ENCODE peak calls at places on chromosomes 2 and 18, in eight cellular contexts. Y, F, X, V, O, H, B and W are unnamed samples.

GRCh38 chr18:50131591-50131990 is 63.4 kb downstream of the MYO5B start:
- DNase-seq in V (peak), Y (no peak), X (no peak), H (no peak), O (no peak), B (no peak), F (no peak), W (no peak)

GRCh38 chr2:64402876-64403275 is 51.1 kb upstream of the LGALSL start:
- DNase-seq in V (peak), X (no peak), H (peak), F (no peak), B (no peak), O (no peak), Y (peak), W (no peak)

GRCh38 chr2:10144771-10145518 is 22.4 kb downstream of the RRM2 start:
- DNase-seq in F (no peak), V (peak), Y (no peak), O (no peak), H (no peak), B (no peak), X (no peak), W (no peak)

GRCh38 chr2:105768961-105769452 is 24.3 kb downstream of the NCK2 start:
- DNase-seq in V (peak), F (no peak), X (peak), B (no peak), Y (peak), H (peak), O (no peak), W (peak)

GRCh38 chr2:119174216-119174992 is 15.9 kb upstream of the C1QL2 start:
- DNase-seq in H (peak), F (peak), V (peak), X (no peak), B (peak), O (no peak), Y (no peak), W (peak)

GRCh38 chr2:121898483-121898882 is 143.0 kb downstream of the TSN start:
- DNase-seq in F (no peak), V (no peak), B (no peak), X (peak), Y (peak), O (no peak), H (peak), W (no peak)

GRCh38 chr18:832085-832681 is 20.1 kb upstream of the YES1 start:
- DNase-seq in F (no peak), X (no peak), V (peak), Y (no peak), B (peak), H (no peak), O (no peak), W (peak)

GRCh38 chr2:63093512-63093911 is 42.9 kb downstream of the OTX1 start:
- DNase-seq in O (no peak), B (no peak), H (no peak), V (no peak), F (no peak), Y (no peak), X (no peak), W (no peak)

GRCh38 chr2:1841903-1842791 is 97.8 kb upstream of the PXDN start:
- DNase-seq in H (no peak), B (no peak), O (no peak), V (peak), Y (no peak), F (no peak), X (no peak), W (no peak)

GRCh38 chr2:181058378-181059269 is 78.2 kb downstream of the UBE2E3 start:
- DNase-seq in F (no peak), Y (peak), H (peak), O (no peak), X (no peak), B (no peak), V (no peak), W (peak)

GRCh38 chr2:233447506-233448219 is 93.4 kb downstream of the DGKD start:
- DNase-seq in V (peak), H (no peak), Y (no peak), F (no peak), B (no peak), X (no peak), O (no peak), W (no peak)

GRCh38 chr2:46780411-46780800 is 135.2 kb downstream of the MCFD2 start:
- DNase-seq in F (no peak), Y (no peak), H (peak), X (no peak), O (peak), B (no peak), V (no peak), W (no peak)

GRCh38 chr2:162022290-162022945 is 51.6 kb downstream of the DPP4 start:
- DNase-seq in H (no peak), V (peak), X (peak), B (no peak), O (no peak), F (no peak), Y (peak), W (peak)

GRCh38 chr2:207938415-207938814 is 86.9 kb downstream of the PLEKHM3 start:
- DNase-seq in Y (no peak), O (no peak), B (no peak), V (no peak), H (no peak), F (no peak), X (no peak), W (no peak)

GRCh38 chr18:48835119-48835518 is 115.6 kb downstream of the SMAD7 start:
- DNase-seq in H (no peak), Y (no peak), B (no peak), X (no peak), F (no peak), V (no peak), O (no peak), W (no peak)

GRCh38 chr18:60982958-60983357 is 350.3 kb upstream of the CDH20 start:
- DNase-seq in H (no peak), O (no peak), X (no peak), V (no peak), F (no peak), Y (no peak), B (no peak), W (no peak)

GRCh38 chr18:76259012-76259568 is 236.0 kb downstream of the ZNF516 start:
- DNase-seq in V (no peak), F (no peak), Y (no peak), B (no peak), H (no peak), X (no peak), O (no peak), W (no peak)

GRCh38 chr2:144230057-144230451 is 289.9 kb downstream of the ZEB2 start:
- DNase-seq in V (no peak), H (no peak), O (no peak), X (no peak), Y (no peak), F (no peak), B (no peak), W (no peak)

GRCh38 chr2:102100371-102101096 is 42.0 kb upstream of the IL1R1 start:
- DNase-seq in V (peak), X (no peak), F (no peak), H (peak), O (no peak), B (no peak), Y (peak), W (peak)

GRCh38 chr2:201116115-201116958 is at the start of gene CFLAR:
- DNase-seq in O (peak), Y (peak), F (peak), X (no peak), B (peak), H (peak), V (peak), W (peak)

GRCh38 chr2:95022309-95023221 is 2.9 kb upstream of the MAL start:
- DNase-seq in X (no peak), V (peak), O (peak), Y (peak), B (peak), F (peak), H (peak), W (peak)

GRCh38 chr2:161913865-161914264 is 160.2 kb downstream of the DPP4 start:
- DNase-seq in O (no peak), X (peak), F (no peak), H (peak), B (no peak), V (peak), Y (peak), W (peak)

GRCh38 chr2:109399061-109399460 is 214.7 kb downstream of the SEPTIN10 start:
- DNase-seq in Y (no peak), B (no peak), V (no peak), X (no peak), H (no peak), O (no peak), F (no peak), W (no peak)

GRCh38 chr2:44689516-44689915 is 252.0 kb upstream of the SIX3 start:
- DNase-seq in X (no peak), O (no peak), B (no peak), H (no peak), V (no peak), Y (no peak), F (no peak), W (no peak)

GRCh38 chr18:23671564-23671963 is 8.9 kb upstream of the ANKRD29 start:
- DNase-seq in B (no peak), H (no peak), V (peak), O (no peak), Y (no peak), F (no peak), X (no peak), W (no peak)

GRCh38 chr2:7974086-7974485 is 707.8 kb upstream of the ID2 start:
- DNase-seq in B (no peak), F (no peak), O (no peak), X (no peak), V (no peak), H (no peak), Y (no peak), W (no peak)

GRCh38 chr2:7974936-7975335 is 706.9 kb upstream of the ID2 start:
- DNase-seq in B (no peak), H (no peak), Y (no peak), F (no peak), O (no peak), X (no peak), V (peak), W (no peak)

GRCh38 chr2:7967707-7968106 is 714.1 kb upstream of the ID2 start:
- DNase-seq in V (no peak), X (no peak), F (no peak), B (no peak), Y (no peak), O (no peak), H (no peak), W (no peak)

GRCh38 chr2:7972670-7973069 is 709.2 kb upstream of the ID2 start:
- DNase-seq in H (no peak), B (no peak), F (no peak), O (no peak), X (no peak), V (no peak), Y (no peak), W (no peak)

DNA sequence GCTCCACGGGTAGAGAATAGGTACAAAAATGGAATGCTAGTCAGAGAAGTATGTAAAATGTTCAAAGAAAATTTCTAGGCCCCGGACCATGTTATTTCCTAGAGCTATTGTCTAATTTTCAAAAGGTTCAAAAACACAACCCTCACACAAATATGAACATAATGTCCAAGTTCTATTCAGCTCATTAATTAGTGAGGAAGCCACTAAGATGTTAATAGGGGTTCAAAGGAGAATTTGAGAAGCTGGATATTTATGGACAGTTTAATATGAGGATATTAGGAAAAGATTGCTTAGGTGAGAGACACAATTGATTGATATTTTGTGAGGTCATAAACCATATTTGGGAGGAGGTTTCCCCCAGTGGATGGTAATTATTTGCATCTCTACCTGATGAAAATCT is 710.6 kb upstream of the ID2 start:
- DNase-seq in O (no peak), V (no peak), Y (no peak), B (no peak), F (no peak), X (no peak), H (no peak), W (no peak)
- H3K4me3 ChIP-seq in O (no peak), V (no peak), Y (no peak), B (no peak), F (no peak), X (no peak), H (no peak), W (no peak)

DNA sequence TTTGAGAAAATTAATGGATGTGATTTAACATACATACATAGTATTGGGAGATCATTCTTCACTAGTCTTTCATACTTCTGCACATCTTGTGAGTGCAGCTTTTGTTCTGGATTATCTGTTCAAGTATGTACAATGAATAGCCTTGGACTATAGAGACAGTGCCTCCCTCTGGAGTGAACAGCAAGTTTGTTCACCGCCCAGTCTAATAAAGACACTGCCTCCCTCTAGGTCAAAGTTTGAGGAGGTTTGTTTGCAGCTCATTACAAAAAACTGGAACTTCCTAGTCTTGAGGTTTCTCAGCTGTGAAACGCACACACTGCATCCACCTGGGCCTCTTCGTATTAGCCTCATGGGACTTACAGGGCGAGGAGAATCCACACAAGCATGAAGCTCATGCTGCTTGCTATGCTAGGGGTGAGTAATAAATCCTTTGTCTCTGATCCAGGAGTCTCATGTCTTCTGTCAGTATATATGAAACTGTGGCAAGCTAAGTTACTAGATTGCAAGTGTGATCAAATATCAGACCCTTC is 26.0 kb upstream of the LAPTM4A start:
- DNase-seq in H (no peak), B (no peak), V (no peak), O (no peak), Y (no peak), F (no peak), X (no peak), W (no peak)
- TF ChIP-seq CTCF in H (no peak), B (no peak), V (no peak), O (no peak), Y (no peak), F (no peak), X (no peak), W (peak)

DNA sequence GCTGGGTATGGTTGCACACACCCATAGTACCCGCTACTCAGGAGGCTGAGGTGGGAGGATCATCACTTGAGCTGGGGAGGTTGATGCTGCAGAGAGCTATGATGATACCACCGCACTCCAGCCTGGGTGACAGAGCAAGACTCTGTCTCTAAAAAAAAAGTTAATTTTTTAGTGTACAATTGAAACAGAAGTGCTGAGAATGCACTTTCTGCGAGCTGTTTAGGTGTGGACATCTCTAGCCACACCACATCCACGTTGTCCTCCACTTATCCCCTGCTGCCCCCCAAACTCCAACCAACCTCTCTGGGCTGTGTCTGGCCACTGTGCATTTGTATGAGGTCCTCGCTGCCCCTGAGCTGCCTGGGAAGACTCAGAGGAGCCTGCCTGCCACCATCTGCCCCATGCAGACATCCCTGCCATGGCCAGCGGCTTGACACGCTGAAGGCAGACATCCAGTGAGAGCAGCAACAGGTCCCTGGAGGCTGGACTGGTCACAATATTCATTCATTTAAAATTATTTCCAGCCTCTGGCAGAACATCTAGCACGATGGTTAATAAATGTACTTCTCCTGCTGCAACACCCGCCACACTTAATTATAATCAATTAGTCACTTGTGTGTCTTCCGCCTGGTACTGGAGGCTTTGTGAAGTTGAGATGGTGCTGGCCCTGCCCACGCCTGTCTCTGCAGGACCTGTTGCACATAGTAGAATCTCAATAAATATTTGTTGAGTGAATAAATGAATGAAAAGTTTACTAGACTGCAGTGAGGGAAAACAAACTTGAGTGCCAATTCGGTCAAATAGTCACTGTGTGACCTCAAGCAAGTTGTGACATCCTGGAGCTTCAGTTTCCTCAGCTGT is 3.7 kb upstream of the AFF3 start:
- DNase-seq in Y (no peak), B (no peak), O (no peak), F (no peak), V (no peak), X (no peak), H (no peak), W (no peak)
- H3K4me3 ChIP-seq in Y (no peak), B (no peak), O (no peak), F (no peak), V (no peak), X (no peak), H (no peak), W (no peak)

GRCh38 chr2:134103196-134103595 is 150.7 kb upstream of the MGAT5 start:
- DNase-seq in F (no peak), B (no peak), V (no peak), O (no peak), X (no peak), H (no peak), Y (no peak), W (no peak)
- TF ChIP-seq CTCF in F (no peak), B (no peak), V (no peak), O (no peak), X (no peak), H (no peak), Y (no peak), W (no peak)